ENCODE peak calls at places on chromosomes 5 and 9, in six cellular contexts. T, M, S, B, W and Q are unnamed samples.

GRCh38 chr9:23563497-23563896 is 262.5 kb downstream of the ELAVL2 start:
- DNase-seq in T (no peak), M (no peak), S (no peak), B (no peak), W (no peak), Q (no peak)

GRCh38 chr9:89529243-89530030 is 31.5 kb upstream of the SEMA4D start:
- DNase-seq in T (no peak), M (no peak), S (no peak), B (no peak), W (no peak), Q (no peak)

GRCh38 chr9:125674981-125675973 is 31.7 kb downstream of the MAPKAP1 start:
- DNase-seq in T (no peak), M (peak), S (peak), B (no peak), W (no peak), Q (no peak)

GRCh38 chr9:93726147-93726546 is 149.8 kb downstream of the PHF2 start:
- DNase-seq in T (no peak), M (no peak), S (no peak), B (no peak), W (no peak), Q (no peak)

GRCh38 chr9:95836072-95836471 is 39.4 kb upstream of the ERCC6L2 start:
- DNase-seq in T (no peak), M (peak), S (no peak), B (no peak), W (no peak), Q (no peak)

GRCh38 chr9:113523421-113524141 is 60.1 kb downstream of the RGS3 start:
- DNase-seq in T (peak), M (no peak), S (no peak), B (peak), W (no peak), Q (peak)

GRCh38 chr9:98318834-98319478 is 63.5 kb upstream of the TBC1D2 start:
- DNase-seq in T (no peak), M (peak), S (no peak), B (no peak), W (no peak), Q (no peak)

GRCh38 chr5:143213851-143214363 is 189.6 kb downstream of the NR3C1 start:
- DNase-seq in T (no peak), M (peak), S (no peak), B (no peak), W (no peak), Q (no peak)

GRCh38 chr5:138773215-138773614 is 20.0 kb downstream of the CTNNA1 start:
- DNase-seq in T (no peak), M (no peak), S (no peak), B (no peak), W (no peak), Q (no peak)

GRCh38 chr5:166772770-166773169 is 1518.7 kb upstream of the WWC1 start:
- DNase-seq in T (no peak), M (no peak), S (no peak), B (no peak), W (no peak), Q (no peak)

GRCh38 chr9:132472199-132472598 is 62.2 kb downstream of the CFAP77 start:
- DNase-seq in T (no peak), M (no peak), S (no peak), B (no peak), W (no peak), Q (no peak)

GRCh38 chr9:16743375-16743774 is 127.1 kb downstream of the BNC2 start:
- DNase-seq in T (no peak), M (no peak), S (no peak), B (no peak), W (no peak), Q (no peak)

GRCh38 chr9:34256104-34256503 is 73.0 kb downstream of the KIF24 start:
- DNase-seq in T (no peak), M (no peak), S (peak), B (no peak), W (no peak), Q (no peak)

GRCh38 chr5:124806026-124806856 is 59.8 kb upstream of the ZNF608 start:
- DNase-seq in T (peak), M (peak), S (no peak), B (peak), W (peak), Q (peak)

GRCh38 chr9:12884736-12885395 is 110.0 kb downstream of the LURAP1L start:
- DNase-seq in T (no peak), M (peak), S (peak), B (no peak), W (no peak), Q (no peak)

GRCh38 chr5:31913796-31914188 is 260.3 kb downstream of the GOLPH3 start:
- DNase-seq in T (no peak), M (no peak), S (no peak), B (no peak), W (no peak), Q (no peak)

GRCh38 chr9:16436545-16436944 is 433.9 kb downstream of the BNC2 start:
- DNase-seq in T (no peak), M (no peak), S (no peak), B (no peak), W (no peak), Q (no peak)

GRCh38 chr9:136517012-136517743 is 28.7 kb downstream of the NOTCH1 start:
- DNase-seq in T (no peak), M (no peak), S (no peak), B (no peak), W (no peak), Q (no peak)

GRCh38 chr9:70421020-70421271 is 6.5 kb upstream of the KLF9 start:
- DNase-seq in T (no peak), M (no peak), S (no peak), B (no peak), W (no peak), Q (no peak)

GRCh38 chr9:70419546-70420266 is 5.2 kb upstream of the KLF9 start:
- DNase-seq in T (peak), M (peak), S (peak), B (peak), W (peak), Q (peak)

GRCh38 chr9:70420267-70421019 is 6.0 kb upstream of the KLF9 start:
- DNase-seq in T (peak), M (peak), S (peak), B (peak), W (peak), Q (peak)

GRCh38 chr9:70421272-70422180 is 7.1 kb upstream of the KLF9 start:
- DNase-seq in T (no peak), M (peak), S (no peak), B (peak), W (no peak), Q (peak)

GRCh38 chr9:70418822-70419545 is 4.5 kb upstream of the KLF9 start:
- DNase-seq in T (peak), M (peak), S (peak), B (peak), W (peak), Q (peak)
- TF ChIP-seq POLR2A in T (peak), M (peak), S (peak), B (peak), W (peak), Q (peak)

DNA sequence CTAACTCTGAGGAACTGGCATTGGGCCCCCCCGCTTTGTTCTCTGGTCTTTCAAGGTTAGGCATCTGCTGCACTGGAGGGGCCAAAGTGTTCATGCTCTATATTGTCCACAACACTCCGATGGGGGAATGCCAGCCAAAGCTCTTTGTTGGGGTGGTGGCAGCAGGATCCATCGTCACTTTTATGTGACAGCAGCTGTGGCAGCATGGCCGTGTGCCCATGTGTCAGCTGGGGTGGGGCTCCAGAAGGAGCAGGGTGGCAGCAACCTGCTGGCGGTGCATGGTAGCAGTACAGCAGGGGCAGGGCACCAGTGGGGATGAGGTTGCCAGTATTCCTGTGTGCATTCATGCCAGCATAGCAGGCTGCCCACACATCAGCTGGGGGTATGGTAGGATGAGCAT is 28.2 kb downstream of the ITGA2 start:
- DNase-seq in T (no peak), M (no peak), S (no peak), B (no peak), W (no peak), Q (no peak)
- H3K27ac ChIP-seq in T (no peak), M (peak), S (peak), B (no peak), W (no peak), Q (no peak)

GRCh38 chr9:130780415-130780814 is 54.6 kb upstream of the ABL1 start:
- DNase-seq in T (no peak), M (no peak), S (no peak), B (no peak), W (no peak), Q (no peak)
- H3K4me3 ChIP-seq in T (no peak), M (peak), S (peak), B (peak), W (peak), Q (no peak)

GRCh38 chr5:177497297-177498012 is at the start of gene PDLIM7:
- DNase-seq in T (peak), M (peak), S (peak), B (peak), W (peak), Q (peak)
- TF ChIP-seq POLR2A in T (peak), M (peak), S (peak), B (peak), W (peak), Q (peak)

DNA sequence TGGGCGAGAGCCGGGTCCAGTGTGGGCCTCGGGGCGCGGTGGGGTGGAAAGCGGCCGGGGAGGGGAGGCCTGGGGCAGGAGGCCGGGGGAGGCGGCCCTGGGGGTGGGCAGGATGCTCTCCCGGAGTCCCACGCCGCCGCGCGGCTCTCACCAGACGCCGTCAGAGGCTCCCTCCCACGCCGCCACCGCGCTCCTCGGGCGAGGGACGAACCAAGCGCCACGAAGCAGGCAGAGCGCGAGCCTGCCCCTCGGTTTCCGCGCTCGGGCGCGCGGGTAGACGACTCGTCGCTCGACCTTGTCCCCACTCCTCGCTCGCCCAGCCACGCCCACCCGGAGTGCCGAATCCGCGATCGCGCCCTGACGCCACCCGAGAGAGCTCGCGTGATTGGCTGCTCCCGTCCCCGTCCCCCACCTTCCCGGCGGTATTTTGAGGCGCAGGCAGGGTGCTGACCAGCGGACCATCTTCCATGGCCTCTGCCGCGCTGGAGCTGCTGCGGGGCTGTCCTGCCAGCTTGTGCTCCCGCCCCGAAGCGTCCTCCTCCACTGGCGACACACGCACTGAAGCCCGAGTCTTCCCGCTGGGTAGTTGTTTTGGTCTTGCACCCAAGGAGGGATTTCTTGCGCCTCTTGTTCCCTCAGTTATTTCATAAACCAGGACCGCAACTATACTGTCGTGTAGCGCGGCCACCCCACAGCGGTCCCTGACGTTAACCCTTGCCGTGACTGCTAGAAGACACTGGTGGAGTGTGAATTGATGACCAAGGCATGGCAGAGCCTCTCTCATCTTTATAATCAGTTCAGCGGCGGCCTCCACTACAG is at the start of gene GNE:
- DNase-seq in T (peak), M (peak), S (peak), B (peak), W (peak), Q (peak)
- H3K27ac ChIP-seq in T (peak), M (peak), S (peak), B (peak), W (peak), Q (peak)

GRCh38 chr5:172311605-172312004 is 28.0 kb upstream of the UBTD2 start:
- DNase-seq in T (no peak), M (no peak), S (no peak), B (no peak), W (no peak), Q (no peak)
- H3K4me3 ChIP-seq in T (no peak), M (no peak), S (no peak), B (no peak), W (no peak), Q (no peak)

DNA sequence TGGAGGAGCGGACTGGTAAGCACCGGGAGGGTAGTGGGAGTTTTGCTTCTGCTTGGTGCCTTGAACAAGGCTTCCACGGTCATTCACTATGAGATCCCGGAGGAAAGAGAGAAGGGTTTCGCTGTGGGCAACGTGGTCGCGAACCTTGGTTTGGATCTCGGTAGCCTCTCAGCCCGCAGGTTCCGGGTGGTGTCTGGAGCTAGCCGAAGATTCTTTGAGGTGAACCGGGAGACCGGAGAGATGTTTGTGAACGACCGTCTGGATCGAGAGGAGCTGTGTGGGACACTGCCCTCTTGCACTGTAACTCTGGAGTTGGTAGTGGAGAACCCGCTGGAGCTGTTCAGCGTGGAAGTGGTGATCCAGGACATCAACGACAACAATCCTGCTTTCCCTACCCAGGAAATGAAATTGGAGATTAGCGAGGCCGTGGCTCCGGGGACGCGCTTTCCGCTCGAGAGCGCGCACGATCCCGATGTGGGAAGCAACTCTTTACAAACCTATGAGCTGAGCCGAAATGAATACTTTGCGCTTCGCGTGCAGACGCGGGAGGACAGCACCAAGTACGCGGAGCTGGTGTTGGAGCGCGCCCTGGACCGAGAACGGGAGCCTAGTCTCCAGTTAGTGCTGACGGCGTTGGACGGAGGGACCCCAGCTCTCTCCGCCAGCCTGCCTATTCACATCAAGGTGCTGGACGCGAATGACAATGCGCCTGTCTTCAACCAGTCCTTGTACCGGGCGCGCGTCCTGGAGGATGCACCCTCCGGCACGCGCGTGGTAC is 555 bp downstream of the PCDHGC3 start:
- DNase-seq in T (no peak), M (peak), S (peak), B (peak), W (no peak), Q (peak)
- TF ChIP-seq POLR2A in T (no peak), M (peak), S (no peak), B (no peak), W (no peak), Q (peak)

DNA sequence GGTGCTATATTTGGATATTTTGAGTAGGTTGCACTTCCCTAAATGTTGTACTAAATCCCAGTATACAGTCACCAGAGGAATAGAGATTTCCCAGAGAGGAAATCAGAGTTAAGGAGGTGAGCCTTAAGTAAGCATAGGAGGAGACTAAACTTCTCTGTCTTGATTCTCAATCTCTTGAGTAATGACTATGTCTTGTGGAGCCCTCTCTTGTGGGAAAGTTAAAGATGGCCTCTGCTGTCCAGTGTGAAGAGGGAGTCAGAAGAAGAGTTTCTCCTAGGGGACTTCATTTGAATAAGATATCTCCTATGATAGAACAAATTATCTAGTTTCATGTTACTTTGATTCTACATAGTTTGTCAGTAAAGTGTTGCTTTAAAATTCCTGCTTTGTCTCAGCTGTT is 502.5 kb downstream of the PDE4D start:
- DNase-seq in T (no peak), M (no peak), S (no peak), B (no peak), W (no peak), Q (no peak)
- H3K27ac ChIP-seq in T (no peak), M (no peak), S (peak), B (no peak), W (no peak), Q (no peak)

DNA sequence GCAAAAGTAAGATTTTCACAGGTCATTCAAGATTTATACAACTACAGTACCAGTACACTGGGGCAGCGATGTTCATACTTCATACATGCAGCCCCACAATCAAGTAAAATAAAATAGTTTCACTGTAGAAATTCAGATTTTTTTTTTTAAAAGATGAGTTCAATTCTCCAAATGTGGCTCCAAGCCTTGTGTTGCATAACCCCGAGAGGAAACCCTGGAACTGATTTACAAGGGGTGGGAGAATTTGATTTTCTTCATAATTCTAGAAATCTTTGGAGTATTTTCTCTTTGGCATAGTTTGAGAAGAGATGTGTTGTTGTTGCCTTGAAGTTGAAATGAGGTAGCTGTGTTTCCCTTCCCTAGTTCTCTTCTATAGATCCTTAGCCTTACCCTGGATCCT is 3.0 kb downstream of the RHOBTB3 start:
- DNase-seq in T (no peak), M (no peak), S (no peak), B (no peak), W (no peak), Q (no peak)
- H3K4me3 ChIP-seq in T (no peak), M (peak), S (no peak), B (peak), W (peak), Q (peak)

GRCh38 chr5:14821721-14822120 is 49.9 kb downstream of the ANKH start:
- DNase-seq in T (no peak), M (no peak), S (no peak), B (no peak), W (no peak), Q (no peak)

GRCh38 chr5:14829396-14829795 is 42.2 kb downstream of the ANKH start:
- DNase-seq in T (no peak), M (no peak), S (no peak), B (no peak), W (no peak), Q (no peak)

GRCh38 chr5:14824490-14824889 is 47.1 kb downstream of the ANKH start:
- DNase-seq in T (no peak), M (no peak), S (no peak), B (no peak), W (no peak), Q (no peak)

GRCh38 chr5:14826714-14827113 is 44.9 kb downstream of the ANKH start:
- DNase-seq in T (no peak), M (no peak), S (no peak), B (no peak), W (no peak), Q (no peak)

DNA sequence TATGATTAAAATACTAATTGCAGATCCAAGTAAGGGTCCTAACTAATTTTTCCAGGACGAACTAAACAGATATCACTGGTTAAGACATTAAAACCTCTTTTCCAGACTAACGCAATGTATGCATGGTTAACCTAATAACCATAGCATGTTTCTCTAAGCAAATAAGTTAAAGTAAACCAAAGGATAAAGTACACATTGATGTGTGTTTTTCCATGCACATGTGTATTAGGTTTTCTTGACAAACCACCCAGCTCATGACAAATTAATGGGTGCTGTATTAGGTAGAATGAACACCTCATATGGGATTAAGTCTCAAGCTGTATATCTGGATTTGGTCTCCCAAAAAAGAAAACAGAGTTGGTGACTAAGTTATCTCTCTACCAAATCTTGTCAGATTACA is 45.6 kb downstream of the ANKH start:
- DNase-seq in T (no peak), M (no peak), S (no peak), B (no peak), W (no peak), Q (no peak)
- TF ChIP-seq POLR2A in T (no peak), M (no peak), S (no peak), B (no peak), W (no peak), Q (no peak)